ENCODE peak calls at places on chromosomes 7 and 10, in seven cellular contexts. U is body of pancreas; T is cardiac muscle cell; G is effector memory CD4-positive, alpha-beta T cell; H is brain microvascular endothelial cell; Z is Peyer's patch; O is adrenal gland. V is an unnamed sample. For H3K27me3, the result is how much of the 10 kb centered on the place peaks cover.

GRCh38 chr7:100342761-100343160 is 15.2 kb upstream of the PILRB start:
- DNase-seq in O (no peak), Z (no peak), U (no peak), G (no peak), H (no peak), T (no peak), V (no peak)

GRCh38 chr10:89428873-89429272 is 14.5 kb downstream of the IFIT5 start:
- DNase-seq in T (no peak), H (no peak), U (no peak), Z (no peak), O (no peak), G (no peak), V (no peak)

GRCh38 chr7:5590596-5591546 is 167.2 kb upstream of the TNRC18 start:
- DNase-seq in U (no peak), G (no peak), T (no peak), Z (no peak), O (no peak), H (no peak), V (no peak)

GRCh38 chr7:83517026-83517700 is 131.8 kb downstream of the SEMA3E start:
- DNase-seq in H (no peak), G (no peak), U (no peak), O (no peak), T (no peak), Z (no peak), V (no peak)

GRCh38 chr10:78433722-78434535 is 400.3 kb downstream of the RPS24 start:
- DNase-seq in G (no peak), H (no peak), U (peak), O (no peak), T (no peak), Z (no peak), V (no peak)

GRCh38 chr7:102093599-102094001 is 193.1 kb upstream of the SH2B2 start:
- DNase-seq in G (no peak), U (no peak), T (no peak), H (no peak), Z (no peak), O (no peak), V (no peak)

GRCh38 chr7:9870674-9871073 is 1103.0 kb upstream of the PHF14 start:
- DNase-seq in Z (no peak), U (no peak), G (no peak), O (no peak), T (no peak), H (no peak), V (no peak)

GRCh38 chr7:106563466-106564150 is 97.3 kb downstream of the CCDC71L start:
- DNase-seq in U (no peak), T (peak), O (no peak), H (no peak), Z (no peak), G (no peak), V (no peak)

GRCh38 chr7:89064831-89065230 is 269.3 kb upstream of the TEX47 start:
- DNase-seq in U (no peak), O (no peak), Z (no peak), T (no peak), G (no peak), H (no peak), V (no peak)
- H3K27ac ChIP-seq in U (no peak), O (no peak), Z (no peak), T (no peak), G (no peak), H (no peak), V (no peak)

GRCh38 chr10:21726601-21727295 is 192.7 kb downstream of the MLLT10 start:
- DNase-seq in O (no peak), G (no peak), Z (no peak), T (no peak), U (no peak), H (no peak), V (no peak)

GRCh38 chr10:21727452-21728168 is 193.6 kb downstream of the MLLT10 start:
- DNase-seq in H (peak), T (peak), O (no peak), U (no peak), G (no peak), Z (no peak), V (no peak)

GRCh38 chr10:21724020-21724589 is 190.1 kb downstream of the MLLT10 start:
- DNase-seq in G (no peak), T (peak), U (no peak), H (no peak), Z (no peak), O (no peak), V (no peak)

GRCh38 chr10:21722209-21722608 is 188.2 kb downstream of the MLLT10 start:
- DNase-seq in T (no peak), G (no peak), H (no peak), Z (no peak), O (no peak), U (no peak), V (no peak)

DNA sequence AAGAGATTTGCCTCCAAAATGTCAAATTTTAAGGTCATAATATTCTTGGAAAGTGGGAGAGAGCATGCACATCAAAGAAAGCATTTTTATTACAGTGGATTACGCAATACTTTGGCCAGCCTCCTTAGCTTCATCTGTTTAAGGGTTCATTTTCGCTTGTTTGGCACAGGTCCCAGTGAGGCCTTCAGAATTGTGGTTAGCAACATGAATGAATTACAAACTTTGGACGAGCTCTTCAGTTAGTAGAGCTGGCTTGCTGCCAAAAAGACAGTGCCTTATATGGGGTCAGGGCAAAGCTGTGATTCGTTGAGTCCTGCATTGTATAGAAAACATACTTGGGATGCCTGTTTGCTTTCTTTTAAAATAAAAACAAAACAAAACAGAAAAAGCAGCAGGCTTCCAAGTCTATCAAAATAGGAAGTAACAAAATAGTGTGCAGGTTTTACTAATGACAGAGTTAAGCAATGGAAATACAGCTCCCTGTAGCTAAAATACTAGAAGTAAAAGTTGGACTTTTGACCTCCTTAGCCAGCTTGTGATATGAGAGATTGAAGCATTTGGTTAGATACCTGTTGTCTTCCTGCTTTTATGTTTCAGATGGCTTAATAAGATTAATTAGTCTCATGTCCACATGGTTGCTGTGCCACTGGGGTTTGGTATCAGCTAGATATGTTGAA is 190.8 kb downstream of the MLLT10 start:
- DNase-seq in T (peak), G (peak), H (peak), O (peak), U (peak), Z (peak), V (peak)
- H3K27me3 ChIP-seq in T (under half), G (under half), H (under half), O (under half), U (under half), Z (under half), V (under half)

DNA sequence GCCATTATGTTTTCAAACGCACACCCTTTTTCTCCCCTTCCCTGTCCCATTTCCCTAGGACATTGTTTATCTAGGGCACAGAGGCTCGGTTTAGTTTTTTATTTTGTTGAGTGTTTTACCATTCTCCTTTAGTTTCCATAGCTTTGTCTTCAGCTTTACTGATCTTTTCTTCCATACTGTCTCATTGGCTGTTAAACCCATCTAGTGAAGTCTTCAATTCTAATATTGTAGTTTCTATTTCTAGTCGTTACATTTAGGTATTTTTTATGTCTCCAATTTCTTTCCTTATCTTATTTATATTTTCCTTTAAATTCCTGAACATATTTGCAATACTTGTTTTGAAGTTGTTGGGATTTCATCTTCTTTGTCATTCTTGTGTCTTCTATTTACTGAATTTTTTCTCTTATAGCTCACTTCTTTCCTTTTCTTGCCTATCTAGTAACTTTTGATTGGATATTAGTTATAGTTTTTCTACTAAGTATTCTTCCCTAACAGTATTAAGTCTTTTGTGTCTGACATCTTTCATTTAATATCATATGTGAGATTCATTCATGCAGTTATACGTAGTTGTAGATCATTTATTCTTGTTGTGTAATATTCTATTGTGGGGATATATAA is 41.0 kb upstream of the SH2D4B start:
- DNase-seq in T (no peak), H (no peak), O (no peak), G (no peak), Z (no peak), U (no peak), V (no peak)
- H3K27ac ChIP-seq in T (no peak), H (peak), O (peak), G (no peak), Z (no peak), U (peak), V (no peak)

GRCh38 chr7:25430200-25430953 is 202.1 kb upstream of the NPVF start:
- DNase-seq in O (no peak), Z (no peak), G (no peak), H (no peak), U (no peak), T (no peak), V (no peak)

GRCh38 chr7:25424113-25424512 is 195.8 kb upstream of the NPVF start:
- DNase-seq in O (no peak), H (no peak), T (no peak), U (no peak), Z (no peak), G (no peak), V (no peak)

GRCh38 chr7:25431956-25432355 is 203.7 kb upstream of the NPVF start:
- DNase-seq in G (no peak), H (no peak), T (no peak), U (no peak), O (no peak), Z (no peak), V (no peak)

GRCh38 chr7:25429731-25430130 is 201.4 kb upstream of the NPVF start:
- DNase-seq in G (no peak), T (peak), U (no peak), Z (no peak), H (no peak), O (peak), V (no peak)

GRCh38 chr7:25427721-25428120 is 199.4 kb upstream of the NPVF start:
- DNase-seq in H (no peak), G (no peak), T (no peak), U (no peak), O (no peak), Z (no peak), V (no peak)
- H3K27me3 ChIP-seq in H (under half), G (under half), T (under half), U (under half), O (under half), Z (under half), V (under half)

GRCh38 chr7:88628363-88629085 is 131.0 kb upstream of the ZNF804B start:
- DNase-seq in H (no peak), U (no peak), Z (no peak), O (no peak), G (no peak), T (no peak), V (no peak)
- H3K27ac ChIP-seq in H (no peak), U (no peak), Z (no peak), O (no peak), G (no peak), T (no peak), V (no peak)

DNA sequence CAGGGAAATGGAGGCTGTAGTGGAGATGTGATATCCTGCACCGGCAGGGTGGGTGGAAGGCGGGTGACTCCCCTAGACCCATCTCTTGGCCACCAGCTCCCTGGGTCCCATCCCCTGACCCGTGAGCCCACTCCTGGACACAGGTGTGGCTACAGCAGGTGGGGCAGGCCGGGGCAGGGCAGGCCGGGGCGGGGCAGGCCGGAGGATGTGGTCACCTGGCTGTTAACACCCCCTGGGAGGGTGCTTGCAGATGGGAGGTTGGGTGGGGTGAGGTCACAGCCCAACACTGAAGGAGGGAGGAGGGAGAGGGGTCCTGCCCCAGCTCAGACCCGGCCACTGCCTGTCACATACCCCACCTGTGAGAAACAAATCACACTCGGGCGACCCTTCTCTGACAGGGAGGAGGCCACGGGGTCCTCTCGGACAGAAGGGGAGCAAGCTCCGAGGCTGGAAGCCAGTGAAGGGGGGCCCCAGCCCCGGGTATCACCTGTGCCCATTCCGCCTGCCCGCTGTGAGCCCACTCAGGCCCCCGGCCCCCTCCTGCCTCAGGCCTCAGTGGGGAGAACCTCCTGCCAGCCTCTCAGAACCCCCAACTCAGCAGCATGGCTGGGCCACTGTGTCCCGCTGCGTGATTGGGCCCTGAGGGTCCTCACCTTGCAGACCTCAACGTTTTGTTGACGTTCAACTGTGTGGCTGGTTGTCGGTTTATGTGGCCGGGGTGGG is 74.0 kb downstream of the MICALL2 start:
- DNase-seq in G (no peak), U (no peak), H (no peak), T (no peak), Z (no peak), O (no peak), V (no peak)
- H3K27me3 ChIP-seq in G (under half), U (under half), H (under half), T (under half), Z (under half), O (under half), V (under half)

GRCh38 chr10:116421815-116422214 is 5.8 kb upstream of the PNLIPRP3 start:
- DNase-seq in H (no peak), G (no peak), T (no peak), U (no peak), Z (no peak), O (no peak), V (no peak)

GRCh38 chr10:116429288-116429977 is 1.8 kb downstream of the PNLIPRP3 start:
- DNase-seq in Z (no peak), H (no peak), O (no peak), G (no peak), U (no peak), T (no peak), V (no peak)

GRCh38 chr10:116430288-116430687 is 2.6 kb downstream of the PNLIPRP3 start:
- DNase-seq in O (no peak), H (no peak), U (no peak), T (no peak), G (no peak), Z (no peak), V (no peak)

GRCh38 chr10:116431598-116431997 is 4.0 kb downstream of the PNLIPRP3 start:
- DNase-seq in O (no peak), T (no peak), Z (no peak), U (no peak), H (no peak), G (no peak), V (no peak)

DNA sequence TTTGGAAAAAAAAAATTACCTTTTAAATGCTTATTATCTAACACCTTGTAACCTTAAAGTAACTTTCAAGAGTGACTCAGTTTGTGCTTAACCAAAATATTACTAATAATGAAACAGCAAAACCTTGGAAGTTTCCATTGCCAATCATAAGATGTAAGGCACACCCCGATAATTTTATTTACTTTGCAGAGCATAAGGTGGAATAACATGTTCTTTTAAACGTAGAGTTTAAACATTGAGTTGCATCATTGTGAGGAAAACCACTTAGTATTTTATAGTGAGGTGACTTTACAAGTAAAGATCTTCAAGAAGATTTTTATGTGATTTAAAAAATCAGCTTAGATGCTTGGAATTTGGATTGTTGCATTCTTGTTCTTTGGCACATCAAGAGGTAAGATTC is at the start of gene PNLIPRP3:
- DNase-seq in O (no peak), G (no peak), U (no peak), H (no peak), Z (no peak), T (no peak), V (no peak)
- H3K27ac ChIP-seq in O (no peak), G (no peak), U (no peak), H (no peak), Z (no peak), T (no peak), V (no peak)

GRCh38 chr10:123143825-123144168 is 4.1 kb upstream of the HMX2 start:
- DNase-seq in U (no peak), O (no peak), G (no peak), H (no peak), Z (no peak), T (no peak), V (no peak)
- H3K27me3 ChIP-seq in U (half or more), O (half or more), G (half or more), H (half or more), Z (half or more), T (half or more), V (half or more)

GRCh38 chr10:32384185-32384584 is 37.2 kb upstream of the EPC1 start:
- DNase-seq in Z (no peak), G (no peak), T (no peak), O (no peak), H (no peak), U (no peak), V (no peak)
- H3K27ac ChIP-seq in Z (no peak), G (no peak), T (no peak), O (no peak), H (no peak), U (no peak), V (no peak)

DNA sequence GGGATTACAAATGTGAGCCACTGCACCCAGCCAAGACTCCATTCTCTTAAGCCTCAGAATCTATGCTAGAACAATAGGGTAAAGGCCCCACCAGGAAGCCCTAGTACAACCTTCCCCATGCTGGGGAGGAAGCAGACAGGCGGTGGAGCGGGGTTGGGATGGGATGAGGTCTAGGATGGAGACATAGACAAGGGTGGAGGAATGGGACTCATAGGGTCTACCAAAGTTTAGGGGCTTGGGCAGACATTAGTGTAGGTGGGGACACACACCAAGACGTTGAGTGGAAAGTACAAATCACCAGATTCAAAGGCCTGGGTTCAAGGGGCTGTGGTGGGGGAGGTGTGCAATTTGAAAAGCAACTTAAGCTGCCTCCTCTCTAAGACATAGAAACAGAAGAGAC is 19.3 kb downstream of the PRSS2 start:
- DNase-seq in T (no peak), H (no peak), Z (no peak), U (no peak), G (no peak), O (no peak), V (no peak)
- H3K27me3 ChIP-seq in T (under half), H (under half), Z (under half), U (under half), G (under half), O (under half), V (under half)